ENCODE peak calls at places on chromosomes 3 and 15, in six cellular contexts. C is cardiac fibroblast; Q is stimulated activated CD4-positive, alpha-beta T cell treated with anti-CD3 and anti-CD28 coated beads, Interleukin-15, amount 100 ng/mL, for 24 hours; H is mucosa of gallbladder; V is iPS-NIHi11; X is BE2C. O is an unnamed sample.

GRCh38 chr15:74869726-74870407 is 3.3 kb downstream of the SCAMP2 start:
- DNase-seq in C (peak; percentile 37), Q (peak; percentile 56), H (peak; percentile 65), V (no peak), X (no peak), O (no peak)

GRCh38 chr3:53799338-53799865 is 46.8 kb downstream of the CHDH start:
- DNase-seq in C (no peak), Q (no peak), H (no peak), V (no peak), X (no peak), O (no peak)

GRCh38 chr3:66338927-66339326 is 118.1 kb downstream of the SLC25A26 start:
- DNase-seq in C (peak; percentile 34), Q (no peak), H (no peak), V (no peak), X (no peak), O (no peak)

GRCh38 chr3:50274371-50275104 is 4.3 kb upstream of the LSMEM2 start:
- DNase-seq in C (peak; percentile 75), Q (peak; percentile 85), H (peak; percentile 66), V (peak; percentile 77), X (peak; percentile 55), O (peak; percentile 36)

GRCh38 chr3:4665197-4665596 is 172.0 kb downstream of the ITPR1 start:
- DNase-seq in C (peak; percentile 43), Q (no peak), H (no peak), V (no peak), X (no peak), O (no peak)

GRCh38 chr3:31066999-31067398 is 172.5 kb upstream of the GADL1 start:
- DNase-seq in C (peak; percentile 90), Q (no peak), H (no peak), V (no peak), X (no peak), O (no peak)

GRCh38 chr3:32583708-32584107 is 13.1 kb upstream of the DYNC1LI1 start:
- DNase-seq in C (no peak), Q (no peak), H (no peak), V (no peak), X (no peak), O (no peak)

GRCh38 chr3:190205739-190206138 is 85.0 kb upstream of the P3H2 start:
- DNase-seq in C (peak; percentile 89), Q (no peak), H (no peak), V (no peak), X (no peak), O (no peak)

GRCh38 chr15:79028411-79028964 is 62.1 kb downstream of the RASGRF1 start:
- DNase-seq in C (peak; percentile 53), Q (peak; percentile 57), H (peak; percentile 42), V (peak; percentile 78), X (peak; percentile 59), O (peak; percentile 17)

GRCh38 chr3:189734061-189734460 is 102.9 kb downstream of the TP63 start:
- DNase-seq in C (no peak), Q (no peak), H (no peak), V (no peak), X (no peak), O (no peak)

GRCh38 chr3:147113293-147114045 is 292.9 kb downstream of the ZIC4 start:
- DNase-seq in C (peak; percentile 87), Q (no peak), H (no peak), V (no peak), X (no peak), O (no peak)

GRCh38 chr3:120597445-120598049 is 1.4 kb downstream of the NDUFB4 start:
- DNase-seq in C (no peak), Q (no peak), H (no peak), V (no peak), X (no peak), O (no peak)

GRCh38 chr3:30520695-30521094 is 85.7 kb upstream of the TGFBR2 start:
- DNase-seq in C (peak; percentile 51), Q (no peak), H (no peak), V (no peak), X (no peak), O (no peak)

GRCh38 chr15:75371486-75371885 is 3.1 kb upstream of the MAN2C1 start:
- DNase-seq in C (no peak), Q (no peak), H (no peak), V (no peak), X (no peak), O (no peak)

GRCh38 chr15:84855032-84855645 is 29.3 kb upstream of the SLC28A1 start:
- DNase-seq in C (no peak), Q (no peak), H (no peak), V (no peak), X (no peak), O (no peak)

GRCh38 chr15:28982886-28983285 is 97.1 kb downstream of the APBA2 start:
- DNase-seq in C (no peak), Q (no peak), H (no peak), V (no peak), X (no peak), O (no peak)

GRCh38 chr3:108879915-108880314 is 57.3 kb downstream of the TRAT1 start:
- DNase-seq in C (no peak), Q (no peak), H (no peak), V (no peak), X (no peak), O (no peak)

GRCh38 chr3:123447749-123448502 is 964 bp downstream of the ADCY5 start:
- DNase-seq in C (no peak), Q (peak; percentile 62), H (no peak), V (peak; percentile 94), X (no peak), O (no peak)

GRCh38 chr3:146334151-146334550 is 83.2 kb upstream of the PLSCR4 start:
- DNase-seq in C (peak; percentile 74), Q (no peak), H (no peak), V (no peak), X (no peak), O (no peak)

GRCh38 chr3:10506696-10507095 is 1.3 kb upstream of the ATP2B2 start:
- DNase-seq in C (no peak), Q (no peak), H (no peak), V (no peak), X (no peak), O (no peak)

GRCh38 chr3:187020376-187020775 is 90.0 kb downstream of the ST6GAL1 start:
- DNase-seq in C (no peak), Q (no peak), H (no peak), V (no peak), X (no peak), O (no peak)

GRCh38 chr3:136994772-136995516 is 37.2 kb downstream of the IL20RB start:
- DNase-seq in C (peak; percentile 93), Q (peak; percentile 15), H (peak; percentile 87), V (peak; percentile 32), X (no peak), O (peak; percentile 99)

GRCh38 chr15:57150066-57150865 is 226.0 kb upstream of the CGNL1 start:
- DNase-seq in C (peak; percentile 53), Q (no peak), H (no peak), V (no peak), X (no peak), O (no peak)

GRCh38 chr15:77059761-77060345 is 11.1 kb downstream of the TSPAN3 start:
- DNase-seq in C (peak; percentile 31), Q (no peak), H (no peak), V (no peak), X (peak; percentile 18), O (no peak)

GRCh38 chr3:3800685-3801509 is 1.7 kb downstream of the LRRN1 start:
- DNase-seq in C (no peak), Q (peak; percentile 26), H (peak; percentile 43), V (no peak), X (no peak), O (no peak)

GRCh38 chr3:177420643-177421042 is 223.4 kb upstream of the TBL1XR1 start:
- DNase-seq in C (peak; percentile 28), Q (no peak), H (no peak), V (no peak), X (peak; percentile 21), O (no peak)

GRCh38 chr3:111810909-111811308 is 48.2 kb upstream of the PHLDB2 start:
- DNase-seq in C (peak; percentile 91), Q (no peak), H (no peak), V (no peak), X (no peak), O (no peak)

GRCh38 chr15:56929389-56929788 is 10.9 kb downstream of the TCF12 start:
- DNase-seq in C (peak; percentile 75), Q (no peak), H (no peak), V (no peak), X (no peak), O (no peak)

GRCh38 chr3:49786357-49787181 is at the start of gene IP6K1:
- DNase-seq in C (peak; percentile 100), Q (peak; percentile 100), H (peak; percentile 100), V (peak; percentile 100), X (peak; percentile 98), O (peak; percentile 98)

O was measured in NCI-H2081.